ENCODE peak calls at places on chromosomes 4 and X, in seven cellular contexts. One of them, this sample, is unnamed.

GRCh38 chrX:121322159-121322558 is 274.7 kb downstream of the GLUD2 start:
- DNase-seq in fibroblast of the aortic adventitia: no peak
- DNase-seq in WTC11: no peak
- DNase-seq in neural crest cell: no peak
- DNase-seq in esophagus muscularis mucosa: no peak
- DNase-seq in thoracic aorta: no peak
- DNase-seq in bronchial epithelial cell: peak; percentile 2
- DNase-seq in this sample: no peak

GRCh38 chr4:47718691-47719090 is 119.2 kb downstream of the CORIN start:
- DNase-seq in fibroblast of the aortic adventitia: no peak
- DNase-seq in WTC11: no peak
- DNase-seq in neural crest cell: no peak
- DNase-seq in esophagus muscularis mucosa: no peak
- DNase-seq in thoracic aorta: no peak
- DNase-seq in bronchial epithelial cell: no peak
- DNase-seq in this sample: no peak

GRCh38 chrX:49122499-49122898 is 1.0 kb downstream of the GPKOW start:
- DNase-seq in fibroblast of the aortic adventitia: no peak
- DNase-seq in WTC11: no peak
- DNase-seq in neural crest cell: no peak
- DNase-seq in esophagus muscularis mucosa: no peak
- DNase-seq in thoracic aorta: no peak
- DNase-seq in bronchial epithelial cell: no peak
- DNase-seq in this sample: no peak

GRCh38 chr4:46404961-46405360 is 15.0 kb upstream of the GABRA2 start:
- DNase-seq in fibroblast of the aortic adventitia: no peak
- DNase-seq in WTC11: peak; percentile 55
- DNase-seq in neural crest cell: no peak
- DNase-seq in esophagus muscularis mucosa: no peak
- DNase-seq in thoracic aorta: no peak
- DNase-seq in bronchial epithelial cell: peak; percentile 3
- DNase-seq in this sample: no peak

GRCh38 chr4:73599182-73599581 is 21.1 kb downstream of the RASSF6 start:
- DNase-seq in fibroblast of the aortic adventitia: peak; percentile 74
- DNase-seq in WTC11: peak; percentile 40
- DNase-seq in neural crest cell: no peak
- DNase-seq in esophagus muscularis mucosa: no peak
- DNase-seq in thoracic aorta: no peak
- DNase-seq in bronchial epithelial cell: peak; percentile 86
- DNase-seq in this sample: no peak

GRCh38 chr4:153521995-153522799 is 56.0 kb downstream of the TMEM131L start:
- DNase-seq in fibroblast of the aortic adventitia: no peak
- DNase-seq in WTC11: no peak
- DNase-seq in neural crest cell: no peak
- DNase-seq in esophagus muscularis mucosa: no peak
- DNase-seq in thoracic aorta: no peak
- DNase-seq in bronchial epithelial cell: no peak
- DNase-seq in this sample: no peak

GRCh38 chrX:11329016-11329415 is 35.8 kb downstream of the AMELX start:
- DNase-seq in fibroblast of the aortic adventitia: peak; percentile 15
- DNase-seq in WTC11: no peak
- DNase-seq in neural crest cell: no peak
- DNase-seq in esophagus muscularis mucosa: no peak
- DNase-seq in thoracic aorta: no peak
- DNase-seq in bronchial epithelial cell: peak; percentile 63
- DNase-seq in this sample: no peak

GRCh38 chr4:6472387-6473263 is at the start of gene PPP2R2C:
- DNase-seq in fibroblast of the aortic adventitia: no peak
- DNase-seq in WTC11: peak; percentile 33
- DNase-seq in neural crest cell: no peak
- DNase-seq in esophagus muscularis mucosa: peak; percentile 68
- DNase-seq in thoracic aorta: no peak
- DNase-seq in bronchial epithelial cell: no peak
- DNase-seq in this sample: peak; percentile 45

GRCh38 chr4:114311745-114312144 is 286.9 kb upstream of the UGT8 start:
- DNase-seq in fibroblast of the aortic adventitia: no peak
- DNase-seq in WTC11: no peak
- DNase-seq in neural crest cell: no peak
- DNase-seq in esophagus muscularis mucosa: no peak
- DNase-seq in thoracic aorta: no peak
- DNase-seq in bronchial epithelial cell: no peak
- DNase-seq in this sample: no peak

GRCh38 chrX:151225843-151226242 is 49.5 kb downstream of the GPR50 start:
- DNase-seq in fibroblast of the aortic adventitia: no peak
- DNase-seq in WTC11: no peak
- DNase-seq in neural crest cell: no peak
- DNase-seq in esophagus muscularis mucosa: no peak
- DNase-seq in thoracic aorta: no peak
- DNase-seq in bronchial epithelial cell: peak; percentile 55
- DNase-seq in this sample: no peak

GRCh38 chr4:20623936-20624335 is 76.3 kb upstream of the PACRGL start:
- DNase-seq in fibroblast of the aortic adventitia: no peak
- DNase-seq in WTC11: no peak
- DNase-seq in neural crest cell: no peak
- DNase-seq in esophagus muscularis mucosa: no peak
- DNase-seq in thoracic aorta: no peak
- DNase-seq in bronchial epithelial cell: no peak
- DNase-seq in this sample: no peak

GRCh38 chrX:12113321-12113720 is 25.0 kb upstream of the FRMPD4 start:
- DNase-seq in fibroblast of the aortic adventitia: peak; percentile 11
- DNase-seq in WTC11: no peak
- DNase-seq in neural crest cell: no peak
- DNase-seq in esophagus muscularis mucosa: no peak
- DNase-seq in thoracic aorta: no peak
- DNase-seq in bronchial epithelial cell: peak; percentile 21
- DNase-seq in this sample: no peak

GRCh38 chr4:141352775-141353544 is 132.3 kb downstream of the ZNF330 start:
- DNase-seq in fibroblast of the aortic adventitia: peak; percentile 87
- DNase-seq in WTC11: no peak
- DNase-seq in neural crest cell: no peak
- DNase-seq in esophagus muscularis mucosa: no peak
- DNase-seq in thoracic aorta: no peak
- DNase-seq in bronchial epithelial cell: peak; percentile 54
- DNase-seq in this sample: no peak

GRCh38 chrX:39002466-39002865 is 201.2 kb downstream of the MID1IP1 start:
- DNase-seq in fibroblast of the aortic adventitia: no peak
- DNase-seq in WTC11: no peak
- DNase-seq in neural crest cell: no peak
- DNase-seq in esophagus muscularis mucosa: no peak
- DNase-seq in thoracic aorta: no peak
- DNase-seq in bronchial epithelial cell: no peak
- DNase-seq in this sample: no peak

GRCh38 chr4:92071587-92071986 is 232.2 kb upstream of the GRID2 start:
- DNase-seq in fibroblast of the aortic adventitia: no peak
- DNase-seq in WTC11: no peak
- DNase-seq in neural crest cell: no peak
- DNase-seq in esophagus muscularis mucosa: no peak
- DNase-seq in thoracic aorta: no peak
- DNase-seq in bronchial epithelial cell: no peak
- DNase-seq in this sample: no peak

GRCh38 chr4:54213001-54213400 is 16.1 kb upstream of the PDGFRA start:
- DNase-seq in fibroblast of the aortic adventitia: peak; percentile 54
- DNase-seq in WTC11: no peak
- DNase-seq in neural crest cell: no peak
- DNase-seq in esophagus muscularis mucosa: no peak
- DNase-seq in thoracic aorta: no peak
- DNase-seq in bronchial epithelial cell: no peak
- DNase-seq in this sample: no peak

GRCh38 chrX:2712890-2713860 is 22.1 kb downstream of the CD99 start:
- DNase-seq in fibroblast of the aortic adventitia: no peak
- DNase-seq in WTC11: no peak
- DNase-seq in neural crest cell: no peak
- DNase-seq in esophagus muscularis mucosa: no peak
- DNase-seq in thoracic aorta: no peak
- DNase-seq in bronchial epithelial cell: no peak
- DNase-seq in this sample: no peak

GRCh38 chr4:77037736-77038135 is 38.1 kb downstream of the CCNI start:
- DNase-seq in fibroblast of the aortic adventitia: peak; percentile 44
- DNase-seq in WTC11: no peak
- DNase-seq in neural crest cell: no peak
- DNase-seq in esophagus muscularis mucosa: no peak
- DNase-seq in thoracic aorta: no peak
- DNase-seq in bronchial epithelial cell: no peak
- DNase-seq in this sample: no peak

GRCh38 chrX:7147431-7147977 is at the start of gene STS:
- DNase-seq in fibroblast of the aortic adventitia: peak; percentile 35
- DNase-seq in WTC11: peak; percentile 19
- DNase-seq in neural crest cell: peak; percentile 39
- DNase-seq in esophagus muscularis mucosa: no peak
- DNase-seq in thoracic aorta: no peak
- DNase-seq in bronchial epithelial cell: no peak
- DNase-seq in this sample: no peak

GRCh38 chrX:2468406-2469195 is 32.2 kb downstream of the DHRSX start:
- DNase-seq in fibroblast of the aortic adventitia: no peak
- DNase-seq in WTC11: no peak
- DNase-seq in neural crest cell: no peak
- DNase-seq in esophagus muscularis mucosa: no peak
- DNase-seq in thoracic aorta: no peak
- DNase-seq in bronchial epithelial cell: no peak
- DNase-seq in this sample: no peak

GRCh38 chr4:139913398-139913990 is 240.5 kb downstream of the MAML3 start:
- DNase-seq in fibroblast of the aortic adventitia: peak; percentile 56
- DNase-seq in WTC11: no peak
- DNase-seq in neural crest cell: no peak
- DNase-seq in esophagus muscularis mucosa: no peak
- DNase-seq in thoracic aorta: no peak
- DNase-seq in bronchial epithelial cell: peak; percentile 24
- DNase-seq in this sample: no peak

GRCh38 chr4:13944095-13944501 is 316.6 kb upstream of the BOD1L1 start:
- DNase-seq in fibroblast of the aortic adventitia: no peak
- DNase-seq in WTC11: no peak
- DNase-seq in neural crest cell: no peak
- DNase-seq in esophagus muscularis mucosa: peak; percentile 82
- DNase-seq in thoracic aorta: no peak
- DNase-seq in bronchial epithelial cell: peak; percentile 91
- DNase-seq in this sample: no peak

GRCh38 chrX:154457491-154458115 is 478 bp upstream of the PLXNA3 start:
- DNase-seq in fibroblast of the aortic adventitia: no peak
- DNase-seq in WTC11: peak; percentile 71
- DNase-seq in neural crest cell: no peak
- DNase-seq in esophagus muscularis mucosa: no peak
- DNase-seq in thoracic aorta: no peak
- DNase-seq in bronchial epithelial cell: peak; percentile 60
- DNase-seq in this sample: peak; percentile 91

GRCh38 chrX:132638313-132638712 is 149.5 kb upstream of the MBNL3 start:
- DNase-seq in fibroblast of the aortic adventitia: no peak
- DNase-seq in WTC11: no peak
- DNase-seq in neural crest cell: no peak
- DNase-seq in esophagus muscularis mucosa: no peak
- DNase-seq in thoracic aorta: no peak
- DNase-seq in bronchial epithelial cell: no peak
- DNase-seq in this sample: no peak

GRCh38 chrX:132634521-132634920 is 145.7 kb upstream of the MBNL3 start:
- DNase-seq in fibroblast of the aortic adventitia: no peak
- DNase-seq in WTC11: no peak
- DNase-seq in neural crest cell: no peak
- DNase-seq in esophagus muscularis mucosa: no peak
- DNase-seq in thoracic aorta: no peak
- DNase-seq in bronchial epithelial cell: no peak
- DNase-seq in this sample: no peak

GRCh38 chrX:132631579-132632232 is 142.9 kb upstream of the MBNL3 start:
- DNase-seq in fibroblast of the aortic adventitia: peak; percentile 59
- DNase-seq in WTC11: no peak
- DNase-seq in neural crest cell: no peak
- DNase-seq in esophagus muscularis mucosa: no peak
- DNase-seq in thoracic aorta: no peak
- DNase-seq in bronchial epithelial cell: peak; percentile 38
- DNase-seq in this sample: peak; percentile 10

GRCh38 chrX:132636080-132636479 is 147.2 kb upstream of the MBNL3 start:
- DNase-seq in fibroblast of the aortic adventitia: peak; percentile 9
- DNase-seq in WTC11: no peak
- DNase-seq in neural crest cell: no peak
- DNase-seq in esophagus muscularis mucosa: no peak
- DNase-seq in thoracic aorta: no peak
- DNase-seq in bronchial epithelial cell: peak; percentile 25
- DNase-seq in this sample: no peak
- TF ChIP-seq CTCF in fibroblast of the aortic adventitia: no peak
- TF ChIP-seq CTCF in WTC11: no peak
- TF ChIP-seq CTCF in neural crest cell: no peak
- TF ChIP-seq CTCF in esophagus muscularis mucosa: no peak
- TF ChIP-seq CTCF in thoracic aorta: no peak
- TF ChIP-seq CTCF in bronchial epithelial cell: no peak
- TF ChIP-seq CTCF in this sample: no peak

DNA sequence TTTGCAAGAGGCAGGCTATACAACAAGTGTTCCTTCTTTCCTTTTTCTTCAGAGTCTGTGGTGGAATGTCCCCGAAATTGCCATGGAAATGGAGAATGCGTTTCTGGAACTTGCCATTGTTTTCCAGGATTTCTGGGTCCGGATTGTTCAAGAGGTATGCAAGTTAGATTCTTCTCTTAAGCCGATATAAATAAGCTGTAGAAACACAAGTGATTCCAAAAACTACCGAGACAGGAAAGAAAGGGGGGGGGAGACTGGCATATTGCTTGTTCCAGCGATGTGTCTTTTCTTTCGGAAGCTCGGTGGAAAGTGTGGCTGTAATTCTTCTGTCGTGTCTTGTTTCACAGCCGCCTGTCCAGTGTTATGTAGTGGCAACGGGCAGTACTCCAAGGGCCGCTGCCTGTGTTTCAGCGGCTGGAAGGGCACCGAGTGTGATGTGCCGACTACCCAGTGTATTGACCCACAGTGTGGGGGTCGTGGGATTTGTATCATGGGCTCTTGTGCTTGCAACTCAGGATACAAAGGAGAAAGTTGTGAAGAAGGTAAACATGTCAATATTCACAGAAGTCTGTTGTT is 236.9 kb downstream of the DCTD start:
- DNase-seq in fibroblast of the aortic adventitia: no peak
- DNase-seq in WTC11: no peak
- DNase-seq in neural crest cell: peak; percentile 36
- DNase-seq in esophagus muscularis mucosa: no peak
- DNase-seq in thoracic aorta: no peak
- DNase-seq in bronchial epithelial cell: no peak
- DNase-seq in this sample: no peak
- TF ChIP-seq CTCF in fibroblast of the aortic adventitia: no peak
- TF ChIP-seq CTCF in WTC11: no peak
- TF ChIP-seq CTCF in neural crest cell: no peak
- TF ChIP-seq CTCF in esophagus muscularis mucosa: no peak
- TF ChIP-seq CTCF in thoracic aorta: no peak
- TF ChIP-seq CTCF in bronchial epithelial cell: no peak
- TF ChIP-seq CTCF in this sample: no peak

GRCh38 chrX:152926279-152926678 is 28.4 kb downstream of the ZNF185 start:
- DNase-seq in fibroblast of the aortic adventitia: peak; percentile 70
- DNase-seq in WTC11: peak; percentile 57
- DNase-seq in neural crest cell: peak; percentile 41
- DNase-seq in esophagus muscularis mucosa: no peak
- DNase-seq in thoracic aorta: no peak
- DNase-seq in bronchial epithelial cell: peak; percentile 69
- DNase-seq in this sample: peak; percentile 43
- TF ChIP-seq CTCF in fibroblast of the aortic adventitia: peak; percentile 51
- TF ChIP-seq CTCF in WTC11: no peak
- TF ChIP-seq CTCF in neural crest cell: peak; percentile 55
- TF ChIP-seq CTCF in esophagus muscularis mucosa: no peak
- TF ChIP-seq CTCF in thoracic aorta: peak; percentile 20
- TF ChIP-seq CTCF in bronchial epithelial cell: peak; percentile 46
- TF ChIP-seq CTCF in this sample: peak; percentile 35

DNA sequence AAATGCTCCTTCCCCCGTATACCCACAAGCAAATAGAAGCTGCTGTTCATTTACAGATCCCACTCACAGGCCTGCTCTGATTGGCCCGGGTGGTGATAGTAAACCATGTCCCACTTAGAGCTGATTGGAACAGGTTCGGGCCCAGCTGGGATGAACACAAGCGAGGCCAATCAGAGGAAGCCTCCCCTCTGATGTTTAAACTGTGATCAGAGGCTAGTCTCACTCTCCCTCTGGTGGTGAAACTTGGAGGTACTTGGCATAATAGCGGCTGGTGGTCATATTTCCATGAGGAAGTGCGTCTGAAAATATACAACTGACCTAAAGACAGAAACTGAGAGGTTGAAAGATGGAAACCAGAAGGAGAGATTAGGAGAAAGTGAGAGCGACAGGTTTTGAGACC is 51.5 kb upstream of the TRPC3 start:
- DNase-seq in fibroblast of the aortic adventitia: peak; percentile 34
- DNase-seq in WTC11: peak; percentile 58
- DNase-seq in neural crest cell: peak; percentile 2
- DNase-seq in esophagus muscularis mucosa: no peak
- DNase-seq in thoracic aorta: no peak
- DNase-seq in bronchial epithelial cell: peak; percentile 27
- DNase-seq in this sample: peak; percentile 41
- TF ChIP-seq CTCF in fibroblast of the aortic adventitia: peak; percentile 46
- TF ChIP-seq CTCF in WTC11: peak; percentile 57
- TF ChIP-seq CTCF in neural crest cell: peak; percentile 57
- TF ChIP-seq CTCF in esophagus muscularis mucosa: no peak
- TF ChIP-seq CTCF in thoracic aorta: peak; percentile 13
- TF ChIP-seq CTCF in bronchial epithelial cell: peak; percentile 40
- TF ChIP-seq CTCF in this sample: peak; percentile 9